ENCODE peak calls at places on chromosomes 6 and 20, in ten cellular contexts. P is amygdala; T is cardiac fibroblast; D is OCI-M1; B is B cell; M is A549; H is AG08395; A is pulmonary artery endothelial cell; J is GM04504; O is stimulated activated CD4-positive, alpha-beta T cell treated with anti-CD3 and anti-CD28 coated beads, Interleukin-2, amount 100 ng/mL, for 24 hours. E is an unnamed sample.

GRCh38 chr20:58058421-58059140 is 169.9 kb downstream of the ANKRD60 start:
- DNase-seq in P (no peak), T (no peak), D (no peak), B (no peak), M (no peak), H (no peak), A (no peak), J (no peak), O (no peak), E (no peak)

GRCh38 chr6:142551145-142551811 is 249.5 kb downstream of the ADGRG6 start:
- DNase-seq in P (no peak), T (no peak), D (no peak), B (no peak), M (peak), H (peak), A (no peak), J (no peak), O (peak), E (no peak)

GRCh38 chr6:70563540-70563939 is 3.2 kb upstream of the SDHAF4 start:
- DNase-seq in P (no peak), T (peak), D (no peak), B (no peak), M (peak), H (no peak), A (no peak), J (no peak), O (no peak), E (peak)

GRCh38 chr6:132084811-132085509 is 133.8 kb upstream of the CCN2 start:
- DNase-seq in P (no peak), T (peak), D (peak), B (no peak), M (peak), H (peak), A (peak), J (peak), O (no peak), E (peak)

GRCh38 chr20:17806739-17807441 is 107.1 kb downstream of the BANF2 start:
- DNase-seq in P (no peak), T (peak), D (peak), B (no peak), M (no peak), H (peak), A (no peak), J (peak), O (no peak), E (peak)

GRCh38 chr6:11854418-11855165 is 76.0 kb upstream of the ADTRP start:
- DNase-seq in P (no peak), T (peak), D (no peak), B (no peak), M (peak), H (peak), A (peak), J (peak), O (no peak), E (peak)

GRCh38 chr6:166784691-166785090 is 157.6 kb upstream of the RPS6KA2 start:
- DNase-seq in P (no peak), T (no peak), D (no peak), B (no peak), M (no peak), H (no peak), A (no peak), J (no peak), O (no peak), E (no peak)

GRCh38 chr6:149028767-149029405 is 282.1 kb downstream of the UST start:
- DNase-seq in P (no peak), T (peak), D (peak), B (peak), M (peak), H (peak), A (peak), J (peak), O (peak), E (no peak)

GRCh38 chr20:33789109-33789857 is 21.9 kb upstream of the CHMP4B start:
- DNase-seq in P (no peak), T (peak), D (no peak), B (peak), M (peak), H (peak), A (peak), J (peak), O (no peak), E (peak)

GRCh38 chr6:57190140-57190539 is 18.0 kb downstream of the BAG2 start:
- DNase-seq in P (no peak), T (peak), D (peak), B (no peak), M (peak), H (peak), A (no peak), J (peak), O (no peak), E (no peak)

GRCh38 chr6:132136976-132137375 is 185.8 kb upstream of the CCN2 start:
- DNase-seq in P (no peak), T (peak), D (no peak), B (no peak), M (no peak), H (no peak), A (no peak), J (no peak), O (no peak), E (no peak)

GRCh38 chr6:144265061-144265357 is 20.1 kb upstream of the UTRN start:
- DNase-seq in P (no peak), T (peak), D (no peak), B (no peak), M (peak), H (no peak), A (no peak), J (no peak), O (no peak), E (no peak)

GRCh38 chr6:16639689-16640480 is 121.4 kb downstream of the ATXN1 start:
- DNase-seq in P (no peak), T (peak), D (no peak), B (no peak), M (peak), H (peak), A (peak), J (peak), O (no peak), E (peak)

GRCh38 chr20:46746972-46747371 is 37.5 kb downstream of the SLC2A10 start:
- DNase-seq in P (no peak), T (peak), D (no peak), B (no peak), M (peak), H (peak), A (no peak), J (no peak), O (no peak), E (no peak)

GRCh38 chr20:46350986-46351267 is 42.6 kb upstream of the CDH22 start:
- DNase-seq in P (no peak), T (no peak), D (no peak), B (no peak), M (no peak), H (no peak), A (no peak), J (no peak), O (no peak), E (no peak)

GRCh38 chr6:117266267-117266797 is 974 bp downstream of the VGLL2 start:
- DNase-seq in P (no peak), T (no peak), D (no peak), B (no peak), M (no peak), H (no peak), A (no peak), J (no peak), O (no peak), E (peak)

GRCh38 chr20:58144071-58144470 is 84.4 kb downstream of the ANKRD60 start:
- DNase-seq in P (no peak), T (no peak), D (no peak), B (no peak), M (no peak), H (no peak), A (no peak), J (no peak), O (no peak), E (no peak)

GRCh38 chr20:21397341-21398108 is at the start of gene NKX2-4:
- DNase-seq in P (no peak), T (no peak), D (no peak), B (peak), M (no peak), H (no peak), A (no peak), J (no peak), O (no peak), E (peak)

GRCh38 chr6:26455357-26455970 is 2.3 kb upstream of the BTN2A1 start:
- DNase-seq in P (no peak), T (no peak), D (no peak), B (no peak), M (no peak), H (no peak), A (no peak), J (no peak), O (no peak), E (no peak)

GRCh38 chr20:32963176-32963575 is 41.1 kb downstream of the SUN5 start:
- DNase-seq in P (no peak), T (no peak), D (no peak), B (no peak), M (no peak), H (no peak), A (no peak), J (no peak), O (no peak), E (no peak)

GRCh38 chr6:157224957-157225574 is 98.3 kb downstream of the TMEM242 start:
- DNase-seq in P (no peak), T (no peak), D (no peak), B (no peak), M (no peak), H (no peak), A (no peak), J (no peak), O (no peak), E (peak)

GRCh38 chr20:60246751-60247150 is 288.5 kb downstream of the CDH26 start:
- DNase-seq in P (no peak), T (no peak), D (no peak), B (no peak), M (no peak), H (no peak), A (no peak), J (no peak), O (no peak), E (no peak)

GRCh38 chr20:944148-944547 is 28.0 kb upstream of the ANGPT4 start:
- DNase-seq in P (no peak), T (no peak), D (no peak), B (no peak), M (no peak), H (no peak), A (no peak), J (no peak), O (no peak), E (no peak)

GRCh38 chr6:17905611-17906592 is 81.5 kb downstream of the KIF13A start:
- DNase-seq in P (no peak), T (peak), D (no peak), B (no peak), M (peak), H (peak), A (no peak), J (no peak), O (no peak), E (peak)

GRCh38 chr6:96212076-96212475 is 196.3 kb downstream of the FUT9 start:
- DNase-seq in P (no peak), T (no peak), D (no peak), B (no peak), M (no peak), H (no peak), A (no peak), J (no peak), O (no peak), E (no peak)

GRCh38 chr6:119119989-119120388 is 41.5 kb upstream of the FAM184A start:
- DNase-seq in P (no peak), T (peak), D (peak), B (no peak), M (no peak), H (peak), A (no peak), J (no peak), O (no peak), E (peak)

GRCh38 chr6:1771324-1771723 is 161.6 kb downstream of the FOXC1 start:
- DNase-seq in P (no peak), T (peak), D (no peak), B (no peak), M (no peak), H (no peak), A (peak), J (no peak), O (peak), E (no peak)

E was measured in osteoblast.